ENCODE peak calls at places on chromosomes 4 and X, in four cellular contexts. One of them, this sample, is unnamed.

GRCh38 chr4:3249681-3250437 is 900 bp downstream of the MSANTD1 start:
- DNase-seq in A549: no peak
- DNase-seq in transverse colon: no peak
- DNase-seq in upper lobe of left lung: no peak
- DNase-seq in this sample: no peak

GRCh38 chr4:3184725-3185124 is 64.2 kb upstream of the MSANTD1 start:
- DNase-seq in transverse colon: no peak
- DNase-seq in A549: no peak
- DNase-seq in upper lobe of left lung: no peak
- DNase-seq in this sample: no peak

GRCh38 chrX:38672646-38673045 is 111.3 kb downstream of the TSPAN7 start:
- DNase-seq in upper lobe of left lung: no peak
- DNase-seq in A549: no peak
- DNase-seq in transverse colon: no peak
- DNase-seq in this sample: no peak

GRCh38 chr4:137545461-137545861 is 13.2 kb upstream of the PCDH18 start:
- DNase-seq in upper lobe of left lung: no peak
- DNase-seq in transverse colon: no peak
- DNase-seq in A549: peak; percentile 13
- DNase-seq in this sample: no peak

GRCh38 chrX:119614776-119615175 is 8.6 kb upstream of the NKRF start:
- DNase-seq in A549: no peak
- DNase-seq in transverse colon: no peak
- DNase-seq in upper lobe of left lung: no peak
- DNase-seq in this sample: no peak

GRCh38 chrX:130172127-130172834 is 519 bp downstream of the RAB33A start:
- DNase-seq in A549: no peak
- DNase-seq in transverse colon: no peak
- DNase-seq in upper lobe of left lung: no peak
- DNase-seq in this sample: no peak

GRCh38 chrX:103362504-103362903 is 6.2 kb downstream of the TCEAL9 start:
- DNase-seq in A549: peak; percentile 49
- DNase-seq in transverse colon: no peak
- DNase-seq in upper lobe of left lung: no peak
- DNase-seq in this sample: no peak

GRCh38 chr4:146916479-146917076 is 29.1 kb downstream of the TTC29 start:
- DNase-seq in upper lobe of left lung: no peak
- DNase-seq in A549: peak; percentile 13
- DNase-seq in transverse colon: no peak
- DNase-seq in this sample: no peak

GRCh38 chr4:141155586-141155985 is 22.3 kb upstream of the RNF150 start:
- DNase-seq in transverse colon: no peak
- DNase-seq in A549: no peak
- DNase-seq in upper lobe of left lung: no peak
- DNase-seq in this sample: no peak

GRCh38 chr4:139540637-139541036 is 15.4 kb downstream of the SETD7 start:
- DNase-seq in upper lobe of left lung: no peak
- DNase-seq in A549: no peak
- DNase-seq in transverse colon: no peak
- DNase-seq in this sample: no peak

GRCh38 chrX:107716816-107717700 is 58.5 kb downstream of the TSC22D3 start:
- DNase-seq in transverse colon: peak; percentile 90
- DNase-seq in upper lobe of left lung: peak; percentile 89
- DNase-seq in A549: peak; percentile 88
- DNase-seq in this sample: peak; percentile 90
- TF ChIP-seq EP300 in transverse colon: peak; percentile 70
- TF ChIP-seq EP300 in upper lobe of left lung: peak; percentile 74
- TF ChIP-seq EP300 in A549: no peak
- TF ChIP-seq EP300 in this sample: peak; percentile 86

DNA sequence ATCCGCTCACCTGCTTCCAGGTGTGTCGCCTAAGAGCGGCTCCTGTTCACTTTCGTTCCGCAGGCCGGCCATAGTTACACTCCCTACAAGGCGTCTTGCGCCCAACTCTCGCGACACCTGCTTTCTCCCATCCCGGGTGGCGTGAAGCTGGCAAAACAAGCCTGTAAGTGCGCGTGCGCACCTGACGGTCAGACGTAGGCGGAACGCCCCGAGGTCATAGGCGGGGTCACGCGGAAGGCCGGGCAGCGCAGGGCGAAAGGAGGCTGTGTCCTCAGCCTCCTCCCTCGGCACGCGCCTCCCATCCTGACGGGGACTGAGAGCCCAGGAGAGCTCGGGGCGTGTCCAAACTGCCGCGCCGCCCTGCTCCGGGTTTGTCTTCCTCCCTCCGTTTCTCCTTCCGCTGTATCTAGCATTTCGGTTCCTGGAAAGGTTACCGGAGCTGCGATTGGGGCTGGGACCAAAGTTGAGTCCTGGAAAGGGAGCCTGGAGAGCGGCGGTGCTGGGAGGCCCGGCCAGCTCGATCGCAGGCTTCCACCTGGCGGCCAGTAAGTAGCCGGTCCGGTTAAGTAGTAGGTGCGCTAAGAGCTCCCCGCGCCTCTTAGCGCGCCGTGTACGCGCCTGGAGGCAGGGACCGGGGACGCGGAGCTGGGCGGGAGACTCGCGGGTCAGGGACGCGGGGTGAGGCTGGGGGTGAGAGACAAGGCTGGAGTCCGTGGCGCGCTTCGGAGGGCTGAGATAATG is at the start of the genes ABHD18 and MFSD8:
- DNase-seq in transverse colon: peak; percentile 100
- DNase-seq in upper lobe of left lung: peak; percentile 100
- DNase-seq in A549: peak; percentile 99
- DNase-seq in this sample: peak; percentile 100
- TF ChIP-seq EP300 in transverse colon: peak; percentile 9
- TF ChIP-seq EP300 in upper lobe of left lung: no peak
- TF ChIP-seq EP300 in A549: no peak
- TF ChIP-seq EP300 in this sample: no peak

DNA sequence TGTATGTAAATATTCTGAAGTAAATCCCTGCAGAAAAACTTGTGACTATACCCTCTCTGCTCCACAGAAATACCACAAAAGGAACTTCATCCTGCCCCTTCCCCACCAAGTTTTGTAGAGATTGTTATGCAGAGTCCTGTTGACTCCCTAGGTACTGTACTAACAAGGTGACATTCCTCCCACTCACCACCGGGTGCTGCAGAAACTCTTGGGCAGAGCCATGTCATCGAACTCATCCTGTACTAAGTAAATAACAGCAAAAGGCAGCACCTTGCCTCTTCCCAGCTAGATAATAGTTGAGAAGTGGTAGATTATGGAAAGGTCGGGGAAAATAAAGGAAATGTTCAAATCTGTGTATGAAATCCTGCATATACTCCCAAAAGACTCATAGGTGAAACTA is 233.3 kb downstream of the STPG2 start:
- DNase-seq in upper lobe of left lung: no peak
- DNase-seq in A549: peak; percentile 10
- DNase-seq in transverse colon: no peak
- DNase-seq in this sample: no peak
- TF ChIP-seq EP300 in upper lobe of left lung: no peak
- TF ChIP-seq EP300 in A549: no peak
- TF ChIP-seq EP300 in transverse colon: no peak
- TF ChIP-seq EP300 in this sample: no peak

GRCh38 chrX:136126892-136127406 is 20.4 kb upstream of the FHL1 start:
- DNase-seq in upper lobe of left lung: no peak
- DNase-seq in transverse colon: no peak
- DNase-seq in A549: no peak
- DNase-seq in this sample: no peak

GRCh38 chrX:136128743-136129142 is 18.6 kb upstream of the FHL1 start:
- DNase-seq in upper lobe of left lung: no peak
- DNase-seq in A549: no peak
- DNase-seq in transverse colon: no peak
- DNase-seq in this sample: no peak

GRCh38 chrX:136126371-136126770 is 21.0 kb upstream of the FHL1 start:
- DNase-seq in transverse colon: no peak
- DNase-seq in upper lobe of left lung: no peak
- DNase-seq in A549: no peak
- DNase-seq in this sample: no peak

GRCh38 chrX:136130931-136131843 is 16.1 kb upstream of the FHL1 start:
- DNase-seq in transverse colon: no peak
- DNase-seq in upper lobe of left lung: no peak
- DNase-seq in A549: peak; percentile 71
- DNase-seq in this sample: no peak
- TF ChIP-seq EP300 in transverse colon: no peak
- TF ChIP-seq EP300 in upper lobe of left lung: no peak
- TF ChIP-seq EP300 in A549: peak; percentile 35
- TF ChIP-seq EP300 in this sample: no peak

GRCh38 chrX:12962041-12962504 is 12.8 kb upstream of the TMSB4X start:
- DNase-seq in A549: no peak
- DNase-seq in transverse colon: no peak
- DNase-seq in upper lobe of left lung: peak; percentile 44
- DNase-seq in this sample: no peak
- TF ChIP-seq EP300 in A549: no peak
- TF ChIP-seq EP300 in transverse colon: no peak
- TF ChIP-seq EP300 in upper lobe of left lung: no peak
- TF ChIP-seq EP300 in this sample: no peak

GRCh38 chrX:155086202-155086840 is 15.0 kb downstream of the BRCC3 start:
- DNase-seq in A549: peak; percentile 65
- DNase-seq in upper lobe of left lung: no peak
- DNase-seq in transverse colon: peak; percentile 30
- DNase-seq in this sample: no peak

DNA sequence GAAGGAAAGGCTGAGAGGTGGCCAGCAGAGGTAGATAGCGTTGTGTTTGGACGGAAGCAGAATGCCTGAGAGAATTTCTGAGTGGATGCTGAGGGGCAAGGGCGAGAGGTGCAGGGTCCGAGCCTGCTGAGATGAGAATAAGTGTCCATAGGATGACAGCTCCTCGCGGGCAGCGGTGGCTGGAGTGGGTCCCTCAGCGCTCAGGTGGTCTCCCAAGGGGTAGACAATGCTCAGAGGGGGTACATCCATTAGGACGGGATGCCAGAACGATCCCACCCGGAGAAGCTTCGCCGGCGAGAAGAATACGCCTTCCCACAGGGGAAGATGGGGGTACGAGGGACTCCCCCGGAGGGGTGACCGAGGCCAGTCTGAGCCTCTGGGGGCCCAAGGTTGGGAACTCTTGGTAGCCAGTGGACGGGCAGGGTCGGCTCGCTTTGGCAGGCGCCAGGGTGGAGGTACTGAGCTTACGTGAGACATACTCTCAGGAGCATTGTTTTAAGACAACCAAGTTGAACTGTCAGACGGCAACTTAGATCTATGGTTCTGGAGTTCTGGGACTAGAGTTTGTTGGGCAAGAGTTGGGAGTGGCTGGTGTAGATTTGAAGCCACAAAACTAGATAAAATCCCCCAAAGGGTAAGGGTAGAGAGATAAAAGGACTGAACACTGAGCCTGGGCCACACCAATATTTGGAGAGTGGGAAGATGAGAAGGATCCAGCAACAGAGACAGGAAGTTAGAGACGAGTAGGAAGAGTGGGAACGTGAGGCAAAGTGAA is 15.8 kb downstream of the BRCC3 start:
- DNase-seq in transverse colon: no peak
- DNase-seq in upper lobe of left lung: no peak
- DNase-seq in A549: no peak
- DNase-seq in this sample: no peak
- TF ChIP-seq EP300 in transverse colon: no peak
- TF ChIP-seq EP300 in upper lobe of left lung: no peak
- TF ChIP-seq EP300 in A549: no peak
- TF ChIP-seq EP300 in this sample: no peak

DNA sequence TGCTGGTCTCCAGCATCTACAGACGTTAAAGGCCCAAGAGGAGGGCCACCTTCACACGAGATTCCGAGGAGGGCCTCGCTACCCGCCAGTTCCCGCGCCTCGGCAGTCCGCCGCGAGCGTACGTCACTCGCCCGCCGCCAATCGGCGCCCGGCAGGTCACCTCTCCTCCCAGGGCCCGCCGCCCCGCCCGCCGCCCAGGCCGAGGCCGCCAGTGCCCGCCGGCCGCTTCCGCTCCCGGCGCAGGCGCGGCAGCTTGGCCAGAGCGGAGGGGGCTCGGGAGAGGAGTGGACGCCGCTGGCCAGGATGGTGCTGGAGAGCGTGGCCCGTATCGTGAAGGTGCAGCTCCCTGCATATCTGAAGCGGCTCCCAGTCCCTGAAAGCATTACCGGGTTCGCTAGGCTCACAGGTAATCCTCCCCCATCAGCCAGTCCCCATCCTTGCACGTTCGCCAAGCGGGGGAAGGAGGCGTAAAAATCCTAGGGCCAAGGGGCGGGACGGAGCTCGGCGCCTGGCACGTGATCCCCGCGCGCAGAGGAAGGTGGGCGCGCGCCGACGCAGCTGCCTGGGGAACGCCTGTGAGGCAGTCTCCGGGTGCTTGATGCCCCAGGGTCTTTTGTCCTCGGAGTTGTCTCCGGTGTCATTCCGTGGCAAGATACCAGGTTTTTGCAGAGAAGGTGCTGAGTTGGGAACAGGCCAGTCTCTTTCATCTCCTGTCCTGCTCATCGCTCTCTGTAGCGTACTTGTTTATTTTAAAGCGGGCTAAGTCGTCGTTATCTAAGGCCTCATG is at the start of gene CISD2:
- DNase-seq in transverse colon: peak; percentile 94
- DNase-seq in upper lobe of left lung: peak; percentile 95
- DNase-seq in A549: peak; percentile 91
- DNase-seq in this sample: peak; percentile 93
- TF ChIP-seq EP300 in transverse colon: no peak
- TF ChIP-seq EP300 in upper lobe of left lung: no peak
- TF ChIP-seq EP300 in A549: no peak
- TF ChIP-seq EP300 in this sample: no peak

GRCh38 chr4:70392057-70392776 is 5.5 kb upstream of the OPRPN start:
- DNase-seq in upper lobe of left lung: no peak
- DNase-seq in A549: no peak
- DNase-seq in transverse colon: no peak
- DNase-seq in this sample: no peak
- TF ChIP-seq EP300 in upper lobe of left lung: no peak
- TF ChIP-seq EP300 in A549: no peak
- TF ChIP-seq EP300 in transverse colon: no peak
- TF ChIP-seq EP300 in this sample: no peak

GRCh38 chrX:39850630-39851152 is 247.1 kb downstream of the BCOR start:
- DNase-seq in transverse colon: no peak
- DNase-seq in upper lobe of left lung: no peak
- DNase-seq in A549: no peak
- DNase-seq in this sample: no peak

GRCh38 chrX:39846460-39846859 is 251.3 kb downstream of the BCOR start:
- DNase-seq in A549: no peak
- DNase-seq in upper lobe of left lung: no peak
- DNase-seq in transverse colon: no peak
- DNase-seq in this sample: no peak

GRCh38 chrX:39848900-39849299 is 248.9 kb downstream of the BCOR start:
- DNase-seq in upper lobe of left lung: no peak
- DNase-seq in transverse colon: no peak
- DNase-seq in A549: no peak
- DNase-seq in this sample: no peak

GRCh38 chrX:39850209-39850608 is 247.5 kb downstream of the BCOR start:
- DNase-seq in transverse colon: no peak
- DNase-seq in A549: no peak
- DNase-seq in upper lobe of left lung: no peak
- DNase-seq in this sample: no peak

GRCh38 chrX:39848243-39848642 is 249.5 kb downstream of the BCOR start:
- DNase-seq in transverse colon: no peak
- DNase-seq in upper lobe of left lung: no peak
- DNase-seq in A549: no peak
- DNase-seq in this sample: no peak
- TF ChIP-seq EP300 in transverse colon: no peak
- TF ChIP-seq EP300 in upper lobe of left lung: peak; percentile 38
- TF ChIP-seq EP300 in A549: no peak
- TF ChIP-seq EP300 in this sample: peak; percentile 80